ENCODE peak calls at places on chromosomes 7 and 10, in seven cellular contexts. J, N, U, A, V, Y and B are unnamed samples.

GRCh38 chr7:144255471-144255897 is 9.1 kb downstream of the OR2A7 start:
- DNase-seq in Y (peak; percentile 0), U (peak; percentile 20), A (no peak), V (no peak), N (peak; percentile 77), J (no peak), B (no peak)

GRCh38 chr10:129057856-129058663 is 409.0 kb upstream of the MGMT start:
- DNase-seq in N (no peak), U (no peak), Y (no peak), J (no peak), V (no peak), A (no peak), B (no peak)

GRCh38 chr7:29866490-29866930 is 60.2 kb downstream of the WIPF3 start:
- DNase-seq in A (peak; percentile 6), U (no peak), V (no peak), Y (no peak), N (no peak), J (no peak), B (no peak)

GRCh38 chr10:104351067-104351681 is 2.5 kb upstream of the CFAP58 start:
- DNase-seq in U (no peak), N (no peak), Y (peak; percentile 65), J (no peak), A (peak; percentile 75), V (no peak), B (peak; percentile 76)

GRCh38 chr7:101595766-101596537 is 33.1 kb downstream of the MYL10 start:
- DNase-seq in A (no peak), N (no peak), V (no peak), J (no peak), U (no peak), Y (no peak), B (no peak)

GRCh38 chr10:132907901-132908620 is 34.3 kb downstream of the CFAP46 start:
- DNase-seq in N (no peak), U (no peak), J (no peak), A (no peak), V (no peak), Y (no peak), B (no peak)

GRCh38 chr10:21830037-21830436 is 173.5 kb downstream of the DNAJC1 start:
- DNase-seq in A (no peak), J (no peak), U (no peak), V (no peak), Y (no peak), N (no peak), B (no peak)

GRCh38 chr10:101993836-101994235 is 62.1 kb downstream of the ARMH3 start:
- DNase-seq in N (no peak), U (no peak), V (no peak), Y (no peak), J (no peak), A (no peak), B (no peak)

GRCh38 chr10:127376071-127376470 is 173.0 kb upstream of the NPS start:
- DNase-seq in N (no peak), A (no peak), V (no peak), J (no peak), Y (no peak), U (no peak), B (peak; percentile 25)

GRCh38 chr7:105656922-105657521 is 75.7 kb upstream of the EFCAB10 start:
- DNase-seq in U (peak; percentile 86), A (no peak), Y (no peak), V (peak; percentile 94), J (no peak), N (peak; percentile 97), B (peak; percentile 78)

GRCh38 chr7:113283861-113284260 is 165.5 kb upstream of the SMIM30 start:
- DNase-seq in J (no peak), U (no peak), N (peak; percentile 25), Y (no peak), A (peak; percentile 79), V (no peak), B (peak; percentile 56)

GRCh38 chr7:4079366-4079765 is 602.7 kb upstream of the FOXK1 start:
- DNase-seq in A (no peak), V (peak; percentile 19), Y (no peak), U (no peak), J (no peak), N (no peak), B (no peak)

DNA sequence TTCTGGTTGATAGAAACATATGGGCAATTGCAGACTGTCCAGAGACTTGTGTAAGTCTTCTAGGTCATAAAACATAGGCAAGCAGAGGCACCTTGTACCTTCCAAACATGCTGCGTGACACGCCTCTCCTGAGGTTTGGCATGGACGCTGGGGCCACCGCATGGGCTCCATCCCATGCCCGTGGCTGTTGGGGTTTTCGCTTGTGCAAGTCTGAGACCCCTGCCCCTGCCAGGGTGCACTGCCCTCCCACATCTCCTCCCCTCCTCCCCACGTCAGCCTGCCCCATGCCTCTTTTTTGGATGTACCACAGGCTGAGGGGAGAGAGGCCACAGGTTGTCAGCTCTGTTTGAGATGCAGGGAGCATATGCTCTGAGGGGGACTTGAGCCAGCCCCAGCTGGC is 19.0 kb downstream of the EIF3B start:
- DNase-seq in N (no peak), U (no peak), V (no peak), A (no peak), Y (no peak), J (no peak), B (no peak)
- H2BK5ac ChIP-seq in N (no peak overlapping the region), U (no peak overlapping the region), V (no peak overlapping the region), A (no peak overlapping the region), Y (no peak overlapping the region), J (no peak overlapping the region), B (no peak overlapping the region)

DNA sequence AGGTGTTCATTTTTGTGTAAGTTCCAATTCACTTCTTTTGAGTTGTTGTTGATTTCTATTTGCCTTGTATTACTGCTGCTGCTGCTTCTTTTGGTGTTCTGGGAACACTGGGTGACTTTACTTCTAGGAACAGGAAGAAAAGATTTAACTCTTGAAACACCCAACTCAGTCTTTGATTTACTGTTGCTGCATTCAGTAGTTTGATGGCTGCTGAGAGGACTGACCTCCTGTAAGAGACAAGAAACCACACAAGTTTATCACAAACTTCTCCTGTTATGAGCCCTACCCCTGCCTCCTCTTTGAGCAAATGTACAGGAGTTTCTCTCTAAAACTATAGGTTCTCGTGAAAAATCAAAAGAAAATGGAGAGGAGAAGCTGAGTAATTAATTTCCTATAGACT is 161.7 kb downstream of the CTTNBP2 start:
- DNase-seq in Y (no peak), J (no peak), U (no peak), A (no peak), N (no peak), V (no peak), B (no peak)
- H3K23ac ChIP-seq in Y (no peak overlapping the region), J (no peak overlapping the region), U (no peak overlapping the region), A (no peak overlapping the region), N (no peak overlapping the region), V (no peak overlapping the region), B (no peak overlapping the region)

DNA sequence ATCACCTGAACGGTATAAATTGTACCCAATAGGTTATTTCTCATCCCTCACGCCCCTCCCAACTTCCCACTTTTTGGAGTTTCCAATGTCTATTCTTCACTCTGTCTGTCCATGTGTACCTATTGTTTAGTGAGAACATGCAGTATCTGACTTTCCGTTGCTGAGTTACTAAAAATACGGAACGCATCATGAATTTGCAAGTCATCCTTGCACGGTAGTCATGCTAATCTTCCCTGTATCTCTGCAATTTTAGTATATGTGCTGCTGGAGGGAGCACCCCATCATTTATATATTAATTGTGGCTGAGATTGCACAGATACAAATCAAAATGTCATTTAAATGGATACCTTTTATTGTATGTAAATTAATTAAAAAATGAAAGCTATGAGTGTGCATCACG is 75.7 kb upstream of the SFMBT2 start:
- DNase-seq in Y (no peak), J (no peak), A (no peak), U (no peak), N (no peak), V (no peak), B (no peak)
- H2BK120ac ChIP-seq in Y (no peak overlapping the region), J (no peak overlapping the region), A (no peak overlapping the region), U (no peak overlapping the region), N (no peak overlapping the region), V (no peak overlapping the region), B (no peak overlapping the region)

GRCh38 chr10:52128056-52128683 is 185.9 kb upstream of the DKK1 start:
- DNase-seq in N (peak; percentile 25), J (peak; percentile 27), V (no peak), U (peak; percentile 32), Y (no peak), A (no peak), B (no peak)
- H2BK5ac ChIP-seq in N (no peak overlapping the region), J (no peak overlapping the region), V (no peak overlapping the region), U (no peak overlapping the region), Y (no peak overlapping the region), A (no peak overlapping the region), B (no peak overlapping the region)

DNA sequence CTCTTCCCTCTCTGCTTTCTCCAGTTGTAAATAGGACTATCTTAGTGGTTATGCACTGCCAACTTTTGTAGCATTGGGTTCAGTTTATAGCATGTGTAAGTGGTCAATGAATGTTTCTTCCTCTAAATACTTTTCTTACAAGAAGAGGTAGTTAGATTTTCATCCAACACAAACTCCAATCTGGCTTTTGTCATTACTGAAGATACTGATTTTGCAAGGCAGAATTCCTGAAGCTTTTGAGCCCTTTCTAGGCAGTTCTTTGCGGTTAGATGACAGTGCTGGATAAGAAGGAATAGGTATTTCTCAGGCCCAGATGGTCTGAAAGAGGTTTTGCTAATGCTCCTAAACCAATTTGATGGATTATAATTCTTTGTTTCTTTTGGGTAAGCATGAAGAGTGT is 60.5 kb downstream of the BICC1 start:
- DNase-seq in V (no peak), A (no peak), U (no peak), N (no peak), Y (no peak), J (no peak), B (no peak)
- H3K23ac ChIP-seq in V (no peak overlapping the region), A (no peak overlapping the region), U (no peak overlapping the region), N (no peak overlapping the region), Y (no peak overlapping the region), J (no peak overlapping the region), B (no peak overlapping the region)

GRCh38 chr10:69768386-69768785 is 33.3 kb upstream of the COL13A1 start:
- DNase-seq in J (no peak), U (no peak), A (no peak), Y (no peak), V (no peak), N (no peak), B (no peak)
- H2BK120ac ChIP-seq in J (no peak overlapping the region), U (no peak overlapping the region), A (peak overlapping the region; percentile 99), Y (peak overlapping the region; percentile 74), V (no peak overlapping the region), N (no peak overlapping the region), B (no peak overlapping the region)